ENCODE peak calls at places on chromosomes 1 and 21, in five cellular contexts. X is uterus, Y is T-helper 17 cell, P is H9, U is GM23248. D is an unnamed sample.

GRCh38 chr1:104699433-104699832 is 949.7 kb downstream of the AMY1C start:
- DNase-seq in U (no peak), X (no peak), P (no peak), Y (no peak), D (no peak)

GRCh38 chr1:243313635-243314536 is 58.0 kb downstream of the SDCCAG8 start:
- DNase-seq in Y (no peak), P (no peak), X (no peak), U (no peak), D (no peak)

GRCh38 chr1:171486048-171486519 is 754 bp downstream of the PRRC2C start:
- DNase-seq in X (peak; percentile 19), Y (peak; percentile 80), P (no peak), U (peak; percentile 74), D (peak; percentile 22)

GRCh38 chr1:194684636-194685035 is 1498.2 kb upstream of the B3GALT2 start:
- DNase-seq in P (no peak), X (no peak), U (no peak), Y (no peak), D (no peak)

GRCh38 chr1:207967703-207968102 is 56.8 kb upstream of the CD34 start:
- DNase-seq in P (no peak), X (no peak), Y (no peak), U (no peak), D (no peak)

GRCh38 chr1:155051777-155052398 is 772 bp downstream of the ADAM15 start:
- DNase-seq in Y (peak; percentile 32), X (peak; percentile 67), P (no peak), U (peak; percentile 69), D (no peak)

GRCh38 chr1:19353596-19353995 is 41.5 kb downstream of the SLC66A1 start:
- DNase-seq in P (peak; percentile 89), Y (no peak), X (no peak), U (no peak), D (peak; percentile 72)

GRCh38 chr1:27035344-27035743 is 22.7 kb upstream of the TENT5B start:
- DNase-seq in U (no peak), P (no peak), X (no peak), Y (no peak), D (no peak)

GRCh38 chr1:228000836-228001563 is 5.8 kb upstream of the WNT3A start:
- DNase-seq in U (no peak), P (no peak), X (no peak), Y (no peak), D (peak; percentile 10)

GRCh38 chr1:212749924-212750535 is 41.5 kb downstream of the NSL1 start:
- DNase-seq in X (no peak), Y (no peak), U (peak; percentile 87), P (peak; percentile 40), D (no peak)

GRCh38 chr1:62912028-62912638 is 128.2 kb downstream of the ATG4C start:
- DNase-seq in Y (no peak), U (peak; percentile 56), P (no peak), X (no peak), D (no peak)

GRCh38 chr1:110298991-110299390 is 40.2 kb upstream of the RBM15 start:
- DNase-seq in U (peak; percentile 29), P (no peak), X (no peak), Y (no peak), D (no peak)

GRCh38 chr1:70042090-70042716 is 163.2 kb downstream of the LRRC40 start:
- DNase-seq in X (no peak), P (no peak), Y (no peak), U (no peak), D (no peak)

GRCh38 chr1:50097041-50097739 is 11.5 kb upstream of the ELAVL4 start:
- DNase-seq in X (no peak), Y (no peak), P (no peak), U (no peak), D (no peak)

GRCh38 chr1:30698401-30698981 is 24.9 kb downstream of the MATN1 start:
- DNase-seq in P (no peak), Y (no peak), X (peak; percentile 31), U (no peak), D (no peak)

GRCh38 chr1:59292557-59292956 is 4.3 kb upstream of the FGGY start:
- DNase-seq in Y (no peak), U (peak; percentile 80), P (no peak), X (no peak), D (no peak)

GRCh38 chr1:86441581-86441980 is 17.6 kb downstream of the CLCA2 start:
- DNase-seq in Y (no peak), U (no peak), P (no peak), X (no peak), D (no peak)

GRCh38 chr1:2969011-2969869 is 52.0 kb upstream of the ACTRT2 start:
- DNase-seq in Y (no peak), X (no peak), U (no peak), P (no peak), D (peak; percentile 39)
- H3K9me3 ChIP-seq in Y (no peaks in the 10 kb centered on the region), X (no peaks in the 10 kb centered on the region), U (no peaks in the 10 kb centered on the region), P (peaks cover 87% of the 10 kb centered on the region), D (no peaks in the 10 kb centered on the region)

GRCh38 chr1:172561252-172561651 is 28.3 kb downstream of the SUCO start:
- DNase-seq in P (no peak), Y (no peak), U (peak; percentile 38), X (no peak), D (no peak)

GRCh38 chr1:172567720-172568119 is 34.8 kb downstream of the SUCO start:
- DNase-seq in X (no peak), U (no peak), P (no peak), Y (no peak), D (no peak)

DNA sequence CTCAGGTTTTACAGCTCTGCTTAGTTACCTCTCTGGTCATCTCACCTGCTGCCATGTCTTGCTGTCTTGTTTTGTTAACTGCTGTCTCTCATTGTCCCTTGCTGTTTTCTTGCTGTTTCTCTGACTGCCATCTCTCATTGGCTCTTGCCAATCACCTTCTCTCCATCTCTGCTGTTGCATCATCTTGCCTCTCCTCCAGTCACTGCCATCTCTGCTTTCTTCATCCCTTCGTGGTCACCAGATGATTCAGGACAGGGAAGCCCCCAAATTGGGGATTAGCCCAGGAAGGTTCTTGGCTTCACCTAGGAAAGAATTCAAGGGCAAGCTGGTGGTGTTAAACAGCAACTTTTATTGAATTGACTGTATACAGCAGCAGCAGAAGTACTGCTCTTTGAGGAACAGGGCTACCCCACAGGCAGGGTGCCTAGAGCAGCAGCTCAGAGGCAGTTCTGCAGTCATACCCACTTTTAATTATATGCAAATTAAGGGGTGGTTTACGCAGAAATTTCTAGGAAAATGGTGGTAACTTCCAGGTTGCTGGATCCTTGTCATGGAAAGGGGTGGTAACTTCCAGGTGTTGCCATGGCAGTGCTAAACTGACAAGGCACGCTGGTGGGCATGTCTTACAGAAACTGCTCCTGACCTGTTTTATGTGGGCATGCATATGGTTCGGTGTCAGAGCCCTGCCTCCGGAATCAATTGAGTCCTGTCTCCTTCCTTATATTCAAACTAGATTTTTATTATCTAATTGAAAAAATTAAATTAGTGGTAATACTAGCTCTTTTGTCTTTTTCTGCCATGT is 33.4 kb downstream of the SUCO start:
- DNase-seq in Y (no peak), P (no peak), X (no peak), U (no peak), D (no peak)
- H3K9me3 ChIP-seq in Y (no peaks in the 10 kb centered on the region), P (peaks cover 6% of the 10 kb centered on the region), X (no peaks in the 10 kb centered on the region), U (peaks cover 4% of the 10 kb centered on the region), D (no peaks in the 10 kb centered on the region)

DNA sequence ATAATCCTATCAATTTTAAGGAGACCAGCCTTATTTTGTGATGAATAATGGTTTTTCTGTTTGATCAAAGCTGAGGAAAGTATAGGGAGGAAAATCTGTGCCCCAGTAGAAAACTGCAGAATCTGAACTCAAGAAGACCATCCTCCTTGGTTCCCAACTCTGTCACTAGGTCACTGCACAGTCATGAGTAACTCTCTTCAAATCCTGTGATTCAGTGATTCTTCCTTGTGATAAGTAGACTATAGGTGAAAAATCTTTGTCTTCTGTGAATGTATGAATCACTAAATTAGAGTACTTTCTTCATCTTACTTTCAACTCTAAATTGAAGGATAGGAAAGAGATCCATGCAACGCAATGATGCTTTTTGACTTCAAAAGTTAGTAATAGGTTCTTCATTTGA is 13.3 kb upstream of the OR2L5 start:
- DNase-seq in P (no peak), X (no peak), U (no peak), Y (no peak), D (no peak)
- H3K9me3 ChIP-seq in P (peaks cover 62% of the 10 kb centered on the region), X (no peaks in the 10 kb centered on the region), U (no peaks in the 10 kb centered on the region), Y (no peaks in the 10 kb centered on the region), D (no peaks in the 10 kb centered on the region)

DNA sequence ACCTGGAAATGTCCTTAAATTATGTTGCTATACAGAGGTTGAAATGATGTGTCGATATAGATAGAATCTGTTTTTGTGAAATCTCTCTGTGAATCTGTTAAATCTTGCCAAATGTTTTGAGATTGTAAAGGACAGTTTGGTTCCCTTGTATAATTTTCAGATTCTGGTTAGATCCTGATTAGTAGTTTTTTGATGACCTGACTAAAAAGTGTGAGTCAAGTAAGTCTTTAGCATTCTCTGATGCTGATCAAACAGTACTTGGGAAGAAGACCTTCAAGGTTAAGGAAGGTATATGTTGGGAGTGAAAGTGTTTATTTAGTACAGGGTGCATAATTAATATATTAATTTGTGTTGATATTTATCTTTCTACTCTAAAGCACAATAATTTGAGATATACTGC is 32.7 kb downstream of the DDI2 start:
- DNase-seq in X (no peak), U (no peak), P (no peak), Y (no peak), D (no peak)
- H3K9me3 ChIP-seq in X (no peaks in the 10 kb centered on the region), U (no peaks in the 10 kb centered on the region), P (no peaks in the 10 kb centered on the region), Y (no peaks in the 10 kb centered on the region), D (no peaks in the 10 kb centered on the region)

GRCh38 chr1:152626688-152627087 is 3.8 kb upstream of the LCE3A start:
- DNase-seq in X (no peak), P (no peak), U (no peak), Y (no peak), D (no peak)

GRCh38 chr1:152621993-152622392 is 910 bp downstream of the LCE3A start:
- DNase-seq in X (no peak), P (no peak), U (no peak), Y (no peak), D (no peak)

GRCh38 chr1:152623203-152623844 is 421 bp upstream of the LCE3A start:
- DNase-seq in P (no peak), U (peak; percentile 23), X (no peak), Y (no peak), D (no peak)

DNA sequence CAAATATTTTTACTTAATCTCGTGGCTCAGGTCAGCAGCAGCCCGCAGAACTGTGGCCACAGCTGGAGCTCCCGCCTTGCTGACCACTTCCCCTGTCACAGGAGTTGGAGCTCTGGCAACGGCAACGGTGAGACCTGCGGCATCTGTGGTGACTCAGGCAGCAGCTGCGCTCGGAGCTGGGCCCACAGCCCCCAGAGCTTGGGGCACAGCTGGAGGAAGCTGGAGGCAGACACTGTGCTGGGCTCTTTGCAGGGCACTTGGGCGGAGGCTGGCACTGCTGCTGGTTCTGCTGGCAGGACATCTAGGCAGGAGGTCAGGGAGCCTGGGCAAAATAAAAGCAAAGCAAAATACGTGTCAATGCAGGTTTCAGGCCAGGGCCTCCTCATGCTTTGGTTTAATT is at the start of gene LCE3A:
- DNase-seq in X (no peak), Y (no peak), P (no peak), U (peak; percentile 31), D (no peak)
- H3K9me3 ChIP-seq in X (no peaks in the 10 kb centered on the region), Y (no peaks in the 10 kb centered on the region), P (peaks cover 96% of the 10 kb centered on the region), U (no peaks in the 10 kb centered on the region), D (peaks cover 19% of the 10 kb centered on the region)

GRCh38 chr1:4517559-4517958 is 136.8 kb upstream of the AJAP1 start:
- DNase-seq in P (no peak), U (no peak), X (no peak), Y (no peak), D (no peak)
- H3K9me3 ChIP-seq in P (no peaks in the 10 kb centered on the region), U (no peaks in the 10 kb centered on the region), X (no peaks in the 10 kb centered on the region), Y (no peaks in the 10 kb centered on the region), D (no peaks in the 10 kb centered on the region)

DNA sequence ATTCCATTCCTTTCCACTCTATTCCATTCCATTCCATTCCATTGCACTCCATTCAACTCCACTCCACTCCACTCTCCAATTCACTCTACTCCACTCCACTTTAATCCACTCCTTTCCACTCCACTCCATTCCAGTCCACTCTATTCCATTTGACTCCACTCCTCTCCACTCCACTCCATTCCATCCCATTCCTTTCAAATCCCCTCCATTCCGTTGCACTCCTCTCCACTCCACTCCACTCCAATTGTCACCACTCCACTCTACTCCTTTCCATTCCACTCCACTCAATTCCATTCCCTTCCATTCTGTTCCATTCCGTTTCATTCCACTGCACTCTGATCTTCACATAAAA is 2563.7 kb upstream of the TPTE start:
- DNase-seq in Y (no peak), X (no peak), U (no peak), P (no peak), D (no peak)
- H3K9me3 ChIP-seq in Y (peaks cover 35% of the 10 kb centered on the region), X (no peaks in the 10 kb centered on the region), U (peaks cover 20% of the 10 kb centered on the region), P (peaks cover 24% of the 10 kb centered on the region), D (peaks cover 77% of the 10 kb centered on the region)